ENCODE peak calls at places on chromosomes 7 and 10, in four cellular contexts. F, Q, N and V are unnamed samples.

GRCh38 chr10:114920459-114920858 is 17.5 kb upstream of the TRUB1 start:
- DNase-seq in N (peak; percentile 27), Q (no peak), F (no peak), V (no peak)

GRCh38 chr7:111855161-111855841 is 293.0 kb upstream of the IMMP2L start:
- DNase-seq in Q (peak; percentile 38), N (peak; percentile 55), F (peak; percentile 76), V (peak; percentile 36)

GRCh38 chr7:37462120-37462519 is 13.5 kb upstream of the ELMO1 start:
- DNase-seq in N (no peak), F (no peak), Q (no peak), V (no peak)

GRCh38 chr7:117110480-117111315 is 157.4 kb downstream of the ST7 start:
- DNase-seq in Q (peak; percentile 70), N (no peak), F (no peak), V (no peak)

GRCh38 chr10:102435529-102436233 is 3.3 kb upstream of the CUEDC2 start:
- DNase-seq in F (no peak), Q (no peak), N (no peak), V (no peak)

GRCh38 chr7:155840909-155841308 is 28.6 kb upstream of the SHH start:
- DNase-seq in F (no peak), N (no peak), Q (no peak), V (no peak)

GRCh38 chr7:114789942-114790341 is 132.0 kb upstream of the MDFIC start:
- DNase-seq in F (peak; percentile 99), Q (no peak), N (no peak), V (no peak)

GRCh38 chr10:44387853-44388251 is 3.0 kb upstream of the CXCL12 start:
- DNase-seq in F (no peak), Q (no peak), N (no peak), V (no peak)

GRCh38 chr10:8229153-8229552 is 174.7 kb downstream of the GATA3 start:
- DNase-seq in F (no peak), N (peak; percentile 7), Q (no peak), V (no peak)

GRCh38 chr10:84552478-84552877 is 224.1 kb downstream of the CCSER2 start:
- DNase-seq in F (no peak), N (no peak), Q (no peak), V (no peak)